ENCODE peak calls at places on chromosomes 12 and 14, in six cellular contexts. I is endodermal cell, S is AG04450, L is neural progenitor cell, N is epithelial cell of proximal tubule, G is heart right ventricle. M is an unnamed sample.

GRCh38 chr14:25955772-25956171 is 642.1 kb downstream of the NOVA1 start:
- DNase-seq in I (no peak), S (no peak), L (no peak), N (no peak), G (no peak), M (no peak)

GRCh38 chr14:61321385-61322010 is at the start of gene PRKCH:
- DNase-seq in I (peak; percentile 90), S (no peak), L (peak; percentile 73), N (no peak), G (peak; percentile 82), M (peak; percentile 94)

GRCh38 chr12:28874758-28875157 is 274.3 kb upstream of the FAR2 start:
- DNase-seq in I (no peak), S (no peak), L (no peak), N (no peak), G (no peak), M (peak; percentile 17)

GRCh38 chr14:50397461-50398196 is 948 bp upstream of the CDKL1 start:
- DNase-seq in I (no peak), S (no peak), L (peak; percentile 2), N (no peak), G (no peak), M (peak; percentile 50)

GRCh38 chr12:89236237-89236636 is 116.1 kb downstream of the DUSP6 start:
- DNase-seq in I (no peak), S (no peak), L (no peak), N (no peak), G (no peak), M (peak; percentile 69)

GRCh38 chr12:130826151-130826801 is 12.8 kb downstream of the STX2 start:
- DNase-seq in I (peak; percentile 96), S (peak; percentile 21), L (peak; percentile 57), N (no peak), G (peak; percentile 52), M (peak; percentile 45)

GRCh38 chr12:12010277-12011031 is 60.3 kb upstream of the BCL2L14 start:
- DNase-seq in I (peak; percentile 54), S (no peak), L (no peak), N (no peak), G (peak; percentile 41), M (no peak)

GRCh38 chr12:65946419-65946818 is 122.1 kb downstream of the HMGA2 start:
- DNase-seq in I (no peak), S (no peak), L (no peak), N (no peak), G (no peak), M (no peak)

GRCh38 chr14:46571970-46572369 is 79.6 kb downstream of the RPL10L start:
- DNase-seq in I (no peak), S (no peak), L (no peak), N (no peak), G (no peak), M (peak; percentile 82)

GRCh38 chr12:127943481-127944210 is 323.3 kb upstream of the TMEM132C start:
- DNase-seq in I (no peak), S (no peak), L (no peak), N (no peak), G (no peak), M (no peak)

GRCh38 chr14:98103705-98104104 is 1168.3 kb downstream of the BCL11B start:
- DNase-seq in I (no peak), S (no peak), L (no peak), N (no peak), G (no peak), M (no peak)

GRCh38 chr12:59833408-59833807 is 237.6 kb downstream of the SLC16A7 start:
- DNase-seq in I (no peak), S (no peak), L (no peak), N (no peak), G (no peak), M (no peak)

GRCh38 chr14:92678766-92679165 is 69.7 kb downstream of the LGMN start:
- DNase-seq in I (no peak), S (no peak), L (no peak), N (no peak), G (no peak), M (no peak)

GRCh38 chr12:124646385-124647230 is 79.2 kb upstream of the NCOR2 start:
- DNase-seq in I (no peak), S (no peak), L (no peak), N (no peak), G (no peak), M (no peak)

GRCh38 chr12:89157413-89157812 is 194.9 kb downstream of the DUSP6 start:
- DNase-seq in I (no peak), S (no peak), L (no peak), N (no peak), G (no peak), M (no peak)

GRCh38 chr12:14191612-14192011 is 173.9 kb upstream of the ATF7IP start:
- DNase-seq in I (no peak), S (no peak), L (no peak), N (no peak), G (no peak), M (no peak)

GRCh38 chr12:80648866-80649265 is 58.6 kb upstream of the MYF6 start:
- DNase-seq in I (no peak), S (peak; percentile 21), L (no peak), N (no peak), G (no peak), M (peak; percentile 40)

GRCh38 chr12:25249951-25250738 is 584 bp downstream of the KRAS start:
- DNase-seq in I (peak; percentile 86), S (no peak), L (peak; percentile 58), N (no peak), G (peak; percentile 66), M (peak; percentile 43)

GRCh38 chr12:96447256-96447655 is 42.1 kb upstream of the CFAP54 start:
- DNase-seq in I (no peak), S (no peak), L (no peak), N (no peak), G (no peak), M (no peak)

GRCh38 chr12:65948320-65949008 is 124.2 kb downstream of the HMGA2 start:
- DNase-seq in I (no peak), S (peak; percentile 84), L (peak; percentile 33), N (peak; percentile 95), G (peak; percentile 67), M (peak; percentile 95)

GRCh38 chr12:16833376-16833775 is 227.4 kb upstream of the LMO3 start:
- DNase-seq in I (no peak), S (no peak), L (no peak), N (no peak), G (no peak), M (no peak)

GRCh38 chr12:96094201-96094600 is 58.8 kb upstream of the LTA4H start:
- DNase-seq in I (peak; percentile 83), S (no peak), L (no peak), N (no peak), G (no peak), M (peak; percentile 91)

GRCh38 chr14:33342299-33342974 is 403.8 kb downstream of the NPAS3 start:
- DNase-seq in I (peak; percentile 48), S (no peak), L (no peak), N (no peak), G (no peak), M (no peak)

GRCh38 chr12:87425942-87426554 is 603.2 kb downstream of the C12orf50 start:
- DNase-seq in I (no peak), S (no peak), L (no peak), N (no peak), G (no peak), M (peak; percentile 61)

GRCh38 chr12:497501-498160 is 37.9 kb downstream of the B4GALNT3 start:
- DNase-seq in I (peak; percentile 38), S (no peak), L (peak; percentile 80), N (no peak), G (no peak), M (peak; percentile 13)

GRCh38 chr12:20024194-20024593 is 344.1 kb upstream of the PDE3A start:
- DNase-seq in I (no peak), S (no peak), L (no peak), N (no peak), G (no peak), M (no peak)

GRCh38 chr12:80714846-80715245 is 1.9 kb upstream of the MYF5 start:
- DNase-seq in I (peak; percentile 78), S (no peak), L (no peak), N (no peak), G (no peak), M (no peak)

GRCh38 chr14:30621354-30621953 is 665 bp upstream of the SCFD1 start:
- DNase-seq in I (peak; percentile 61), S (no peak), L (peak; percentile 7), N (no peak), G (no peak), M (peak; percentile 28)

GRCh38 chr14:79551591-79551990 is 659.7 kb downstream of the DIO2 start:
- DNase-seq in I (no peak), S (no peak), L (no peak), N (no peak), G (no peak), M (no peak)

GRCh38 chr12:2248901-2249381 is 196.2 kb downstream of the CACNA1C start:
- DNase-seq in I (no peak), S (no peak), L (no peak), N (no peak), G (no peak), M (no peak)

GRCh38 chr12:2248087-2248900 is 195.5 kb downstream of the CACNA1C start:
- DNase-seq in I (no peak), S (peak; percentile 71), L (no peak), N (no peak), G (no peak), M (no peak)

GRCh38 chr12:2255301-2255700 is 202.5 kb downstream of the CACNA1C start:
- DNase-seq in I (no peak), S (no peak), L (no peak), N (no peak), G (no peak), M (no peak)

GRCh38 chr12:2250797-2251196 is 198.0 kb downstream of the CACNA1C start:
- DNase-seq in I (no peak), S (no peak), L (no peak), N (no peak), G (no peak), M (no peak)

GRCh38 chr12:2251485-2252179 is 198.8 kb downstream of the CACNA1C start:
- DNase-seq in I (no peak), S (no peak), L (no peak), N (no peak), G (no peak), M (no peak)
- H3K4me3 ChIP-seq in I (no peak overlapping the region), S (no peak overlapping the region), L (no peak overlapping the region), N (no peak overlapping the region), G (no peak overlapping the region), M (no peak overlapping the region)

GRCh38 chr14:90599748-90600507 is 203.1 kb downstream of the CALM1 start:
- DNase-seq in I (no peak), S (no peak), L (no peak), N (no peak), G (no peak), M (peak; percentile 54)
- TF ChIP-seq CTCF in I (peak; percentile 41), S (no peak), L (no peak), N (peak; percentile 46), G (peak; percentile 19), M (peak; percentile 51)

GRCh38 chr12:56159482-56160105 is 1.4 kb downstream of the MYL6 start:
- DNase-seq in I (peak; percentile 51), S (no peak), L (no peak), N (no peak), G (no peak), M (no peak)
- H3K4me3 ChIP-seq in I (peak overlapping the region; percentile 97), S (peak overlapping the region; percentile 99), L (peak overlapping the region; percentile 73), N (peak overlapping the region; percentile 92), G (peak overlapping the region; percentile 83), M (peak overlapping the region; percentile 100)

DNA sequence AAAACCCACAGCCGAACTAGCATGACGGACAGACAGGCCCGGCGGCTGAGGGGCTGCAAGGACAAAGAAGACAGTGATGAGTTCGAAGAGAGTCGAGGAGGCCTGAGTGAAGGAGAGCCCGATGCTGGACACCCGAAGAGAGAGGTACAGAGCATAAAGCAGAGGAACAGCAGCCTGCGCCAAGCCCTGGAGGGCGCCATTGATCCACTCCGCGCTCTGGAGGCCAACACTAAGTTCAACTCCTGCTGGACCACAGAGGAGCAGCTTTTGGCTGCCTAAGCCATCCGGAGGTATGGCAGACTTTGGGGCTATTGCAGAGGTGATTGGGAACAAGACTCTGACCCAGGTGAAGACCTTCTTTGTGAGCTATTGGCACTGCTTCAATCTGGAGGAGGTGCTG is 7.8 kb upstream of the PLXNC1 start:
- DNase-seq in I (peak; percentile 93), S (no peak), L (peak; percentile 49), N (no peak), G (peak; percentile 23), M (no peak)
- TF ChIP-seq CTCF in I (peak; percentile 84), S (peak; percentile 50), L (peak; percentile 56), N (peak; percentile 20), G (peak; percentile 38), M (peak; percentile 21)

M was measured in epithelial cell of esophagus.